ENCODE peak calls at places on chromosomes 16 and 17, in seven cellular contexts. I, R, P, D, M, V and X are unnamed samples. For H3K27me3, the result is how much of the 10 kb centered on the place peaks cover.

GRCh38 chr17:77423589-77424451 is 283.1 kb downstream of the SEC14L1 start:
- DNase-seq in I (peak), R (no peak), P (peak), D (peak), M (peak), V (no peak), X (peak)

GRCh38 chr17:53924530-53925455 is 102.1 kb downstream of the KIF2B start:
- DNase-seq in I (no peak), R (peak), P (no peak), D (no peak), M (no peak), V (no peak), X (no peak)

GRCh38 chr17:39634384-39634871 is 2.5 kb upstream of the STARD3 start:
- DNase-seq in I (no peak), R (peak), P (no peak), D (no peak), M (no peak), V (no peak), X (no peak)

GRCh38 chr16:57898961-57899360 is 72.0 kb downstream of the CNGB1 start:
- DNase-seq in I (no peak), R (no peak), P (no peak), D (no peak), M (no peak), V (no peak), X (no peak)

GRCh38 chr17:39700148-39700987 is 504 bp downstream of the ERBB2 start:
- DNase-seq in I (no peak), R (peak), P (no peak), D (no peak), M (peak), V (no peak), X (peak)

GRCh38 chr16:49557070-49557446 is 183.5 kb downstream of the C16orf78 start:
- DNase-seq in I (no peak), R (peak), P (no peak), D (no peak), M (no peak), V (no peak), X (no peak)

GRCh38 chr17:76395980-76396379 is 11.6 kb downstream of the SPHK1 start:
- DNase-seq in I (no peak), R (no peak), P (no peak), D (no peak), M (no peak), V (no peak), X (no peak)

GRCh38 chr17:41657164-41657754 is 31.4 kb upstream of the EIF1 start:
- DNase-seq in I (no peak), R (no peak), P (no peak), D (no peak), M (no peak), V (no peak), X (no peak)

GRCh38 chr17:5943991-5944390 is 126.2 kb upstream of the WSCD1 start:
- DNase-seq in I (no peak), R (no peak), P (no peak), D (no peak), M (no peak), V (no peak), X (no peak)

GRCh38 chr16:20191566-20191965 is 117.9 kb upstream of the GPR139 start:
- DNase-seq in I (no peak), R (no peak), P (no peak), D (no peak), M (no peak), V (no peak), X (no peak)

GRCh38 chr16:48373258-48374050 is 11.8 kb downstream of the SIAH1 start:
- DNase-seq in I (no peak), R (no peak), P (no peak), D (no peak), M (no peak), V (no peak), X (no peak)

GRCh38 chr16:12406840-12407690 is 396.6 kb downstream of the CPPED1 start:
- DNase-seq in I (no peak), R (no peak), P (no peak), D (no peak), M (no peak), V (no peak), X (no peak)

GRCh38 chr16:89910717-89911354 is 7.8 kb upstream of the MC1R start:
- DNase-seq in I (no peak), R (no peak), P (no peak), D (no peak), M (no peak), V (no peak), X (no peak)

GRCh38 chr17:57486416-57486815 is 230.1 kb downstream of the MSI2 start:
- DNase-seq in I (no peak), R (no peak), P (no peak), D (no peak), M (no peak), V (no peak), X (no peak)

GRCh38 chr17:62824290-62825135 is 16.4 kb upstream of the MARCHF10 start:
- DNase-seq in I (no peak), R (peak), P (no peak), D (no peak), M (no peak), V (peak), X (no peak)

GRCh38 chr16:9798952-9799590 is 383.2 kb downstream of the GRIN2A start:
- DNase-seq in I (no peak), R (no peak), P (no peak), D (no peak), M (no peak), V (no peak), X (no peak)

GRCh38 chr17:80470603-80471002 is 5.8 kb downstream of the NPTX1 start:
- DNase-seq in I (no peak), R (no peak), P (no peak), D (no peak), M (no peak), V (no peak), X (no peak)
- H3K27me3 ChIP-seq in I (under half), R (under half), P (half or more), D (half or more), M (under half), V (under half), X (under half)

DNA sequence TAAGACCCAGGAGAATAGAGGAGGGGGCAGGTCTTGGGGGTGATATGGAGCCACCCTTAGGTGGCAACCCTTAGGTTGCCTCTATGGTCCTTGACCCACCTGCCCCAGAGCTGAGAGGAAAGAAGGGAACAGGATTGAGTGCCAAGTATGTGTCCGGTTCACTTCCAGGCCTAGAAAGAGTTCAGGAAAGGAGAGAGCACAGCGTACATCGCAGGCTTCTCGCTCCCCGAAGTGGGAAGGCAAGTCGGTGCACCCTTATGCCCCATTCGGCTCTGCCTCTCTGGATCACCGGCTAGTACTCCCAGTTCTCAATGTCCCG is 631 bp downstream of the SP6 start:
- DNase-seq in I (no peak), R (no peak), P (no peak), D (no peak), M (no peak), V (no peak), X (no peak)
- H3K27me3 ChIP-seq in I (under half), R (half or more), P (half or more), D (half or more), M (under half), V (under half), X (under half)

GRCh38 chr16:1214693-1215092 is 10.4 kb downstream of the TPSG1 start:
- DNase-seq in I (no peak), R (no peak), P (no peak), D (no peak), M (no peak), V (no peak), X (no peak)

GRCh38 chr16:1213231-1213630 is 11.8 kb downstream of the TPSG1 start:
- DNase-seq in I (no peak), R (no peak), P (no peak), D (no peak), M (no peak), V (no peak), X (no peak)

GRCh38 chr16:1212616-1213194 is 12.4 kb downstream of the TPSG1 start:
- DNase-seq in I (no peak), R (no peak), P (no peak), D (no peak), M (no peak), V (no peak), X (no peak)

GRCh38 chr16:1215574-1216295 is 9.3 kb downstream of the TPSG1 start:
- DNase-seq in I (no peak), R (no peak), P (no peak), D (no peak), M (no peak), V (no peak), X (no peak)

GRCh38 chr16:1213796-1214372 is 11.2 kb downstream of the TPSG1 start:
- DNase-seq in I (no peak), R (no peak), P (no peak), D (no peak), M (no peak), V (no peak), X (no peak)
- H3K27me3 ChIP-seq in I (under half), R (under half), P (under half), D (under half), M (under half), V (under half), X (under half)

GRCh38 chr17:79831367-79832210 is 7.7 kb downstream of the CBX4 start:
- DNase-seq in I (peak), R (peak), P (peak), D (peak), M (no peak), V (no peak), X (peak)

GRCh38 chr17:79830303-79830702 is 8.9 kb downstream of the CBX4 start:
- DNase-seq in I (no peak), R (peak), P (no peak), D (no peak), M (no peak), V (no peak), X (no peak)

GRCh38 chr17:79832211-79833109 is 6.8 kb downstream of the CBX4 start:
- DNase-seq in I (peak), R (peak), P (no peak), D (peak), M (no peak), V (no peak), X (no peak)

GRCh38 chr17:79829457-79829856 is 9.8 kb downstream of the CBX4 start:
- DNase-seq in I (no peak), R (no peak), P (no peak), D (no peak), M (no peak), V (no peak), X (no peak)

GRCh38 chr17:79830763-79831366 is 8.4 kb downstream of the CBX4 start:
- DNase-seq in I (no peak), R (no peak), P (no peak), D (no peak), M (no peak), V (no peak), X (no peak)
- H3K27me3 ChIP-seq in I (under half), R (half or more), P (under half), D (under half), M (under half), V (under half), X (under half)